ENCODE peak calls at places on chromosomes 12 and 14, in nine cellular contexts. J, K, A, F, E, R, N, T and Z are unnamed samples.

GRCh38 chr12:9752145-9752717 is 8.5 kb downstream of the CD69 start:
- DNase-seq in K (no peak), R (no peak), J (no peak), E (no peak), F (no peak), A (no peak), N (no peak), T (no peak), Z (no peak)

GRCh38 chr12:75553398-75553797 is 42.0 kb upstream of the KRR1 start:
- DNase-seq in J (no peak), T (no peak), E (no peak), F (no peak), N (no peak), R (no peak), A (no peak), K (no peak), Z (peak)

GRCh38 chr12:90978117-90978770 is 23.3 kb upstream of the CCER1 start:
- DNase-seq in E (peak), T (no peak), K (no peak), R (peak), J (no peak), F (peak), A (peak), N (no peak), Z (peak)

GRCh38 chr14:104883681-104884361 is 18.8 kb downstream of the CEP170B start:
- DNase-seq in A (no peak), K (no peak), E (no peak), N (no peak), J (no peak), R (no peak), T (no peak), F (no peak), Z (no peak)

GRCh38 chr14:64769096-64770020 is 65.1 kb downstream of the PLEKHG3 start:
- DNase-seq in E (no peak), R (no peak), T (no peak), F (no peak), A (no peak), N (no peak), J (no peak), K (no peak), Z (no peak)

GRCh38 chr12:18658829-18659228 is 79.0 kb downstream of the PLCZ1 start:
- DNase-seq in N (no peak), E (no peak), F (no peak), R (no peak), A (no peak), K (no peak), J (no peak), T (no peak), Z (no peak)

GRCh38 chr12:54749191-54749818 is 101.1 kb upstream of the DCD start:
- DNase-seq in E (peak), T (no peak), A (peak), J (no peak), F (peak), N (no peak), R (no peak), K (no peak), Z (peak)

GRCh38 chr12:64332296-64332695 is 58.3 kb downstream of the C12orf56 start:
- DNase-seq in A (no peak), E (no peak), N (no peak), J (no peak), T (no peak), K (no peak), F (no peak), R (no peak), Z (no peak)

GRCh38 chr12:58961906-58962305 is 41.6 kb upstream of the LRIG3 start:
- DNase-seq in J (no peak), A (no peak), K (no peak), N (no peak), R (no peak), E (peak), T (no peak), F (no peak), Z (no peak)

GRCh38 chr12:68267892-68268396 is 14.5 kb upstream of the IL22 start:
- DNase-seq in R (no peak), K (no peak), T (no peak), E (no peak), N (no peak), F (no peak), J (no peak), A (no peak), Z (no peak)

GRCh38 chr12:64181504-64182291 is 40.4 kb downstream of the KICS2 start:
- DNase-seq in N (no peak), K (peak), F (peak), A (no peak), T (no peak), E (peak), J (no peak), R (peak), Z (peak)

GRCh38 chr14:23481362-23481970 is 12.0 kb downstream of the NGDN start:
- DNase-seq in A (no peak), R (peak), E (peak), K (no peak), F (no peak), T (no peak), N (no peak), J (no peak), Z (no peak)

GRCh38 chr12:25187781-25188180 is 7.2 kb downstream of the DNAI7 start:
- DNase-seq in N (no peak), E (no peak), R (no peak), J (no peak), K (no peak), A (no peak), F (no peak), T (no peak), Z (peak)

GRCh38 chr12:122865268-122866231 is 30.3 kb downstream of the HIP1R start:
- DNase-seq in T (no peak), J (no peak), A (no peak), N (no peak), K (no peak), F (peak), E (peak), R (no peak), Z (no peak)

GRCh38 chr12:67698711-67699603 is 50.4 kb downstream of the DYRK2 start:
- DNase-seq in E (no peak), J (peak), K (no peak), T (no peak), A (peak), F (no peak), N (peak), R (no peak), Z (peak)

GRCh38 chr14:50363734-50364113 is 33.0 kb downstream of the CDKL1 start:
- DNase-seq in F (no peak), R (no peak), E (no peak), J (peak), T (no peak), A (peak), K (no peak), N (no peak), Z (peak)

GRCh38 chr14:100428727-100429126 is 105.6 kb downstream of the SLC25A47 start:
- DNase-seq in K (no peak), R (no peak), T (no peak), J (no peak), A (no peak), F (no peak), N (no peak), E (peak), Z (peak)

GRCh38 chr12:54126696-54127537 is 61.9 kb downstream of the SMUG1 start:
- DNase-seq in E (no peak), A (no peak), K (no peak), R (peak), N (no peak), T (peak), F (no peak), J (no peak), Z (no peak)

GRCh38 chr12:26678697-26679660 is 154.0 kb downstream of the ITPR2 start:
- DNase-seq in N (no peak), E (peak), K (no peak), F (no peak), R (no peak), A (no peak), T (no peak), J (no peak), Z (no peak)

GRCh38 chr12:100553851-100554404 is 19.6 kb upstream of the GAS2L3 start:
- DNase-seq in R (peak), A (no peak), J (no peak), K (no peak), T (no peak), E (no peak), N (no peak), F (no peak), Z (no peak)